ENCODE peak calls at places on chromosomes 6 and 20, in four cellular contexts. One of them, this sample, is unnamed.

GRCh38 chr6:22043284-22043962 is 253.4 kb downstream of the PRL start:
- DNase-seq in GM12878: no peak
- DNase-seq in GM12891: no peak
- DNase-seq in K562: no peak
- DNase-seq in this sample: no peak

GRCh38 chr6:39085129-39085528 is 29.9 kb downstream of the SAYSD1 start:
- DNase-seq in K562: no peak
- DNase-seq in GM12878: no peak
- DNase-seq in GM12891: no peak
- DNase-seq in this sample: no peak

GRCh38 chr20:48739395-48740268 is 88.2 kb downstream of the PREX1 start:
- DNase-seq in GM12878: no peak
- DNase-seq in GM12891: no peak
- DNase-seq in K562: no peak
- DNase-seq in this sample: no peak

GRCh38 chr6:105116150-105116549 is 63.7 kb downstream of the POPDC3 start:
- DNase-seq in K562: no peak
- DNase-seq in GM12878: no peak
- DNase-seq in GM12891: no peak
- DNase-seq in this sample: no peak

GRCh38 chr6:62441182-62441581 is 155.2 kb upstream of the KHDRBS2 start:
- DNase-seq in GM12878: no peak
- DNase-seq in GM12891: no peak
- DNase-seq in K562: no peak
- DNase-seq in this sample: no peak

GRCh38 chr6:53240139-53240538 is 91.5 kb upstream of the GCM1 start:
- DNase-seq in GM12891: no peak
- DNase-seq in GM12878: no peak
- DNase-seq in K562: no peak
- DNase-seq in this sample: no peak

GRCh38 chr6:32198345-32198696 is 5.9 kb upstream of the GPSM3 start:
- DNase-seq in K562: no peak
- DNase-seq in GM12878: no peak
- DNase-seq in GM12891: no peak
- DNase-seq in this sample: no peak

GRCh38 chr20:41232971-41233926 is 84.3 kb downstream of the ZHX3 start:
- DNase-seq in K562: no peak
- DNase-seq in GM12891: no peak
- DNase-seq in GM12878: no peak
- DNase-seq in this sample: peak; percentile 51

GRCh38 chr20:48807586-48808381 is 20.0 kb downstream of the PREX1 start:
- DNase-seq in K562: no peak
- DNase-seq in GM12878: no peak
- DNase-seq in GM12891: no peak
- DNase-seq in this sample: no peak

GRCh38 chr20:47201074-47201730 is 155.3 kb downstream of the ZMYND8 start:
- DNase-seq in GM12891: no peak
- DNase-seq in GM12878: no peak
- DNase-seq in K562: no peak
- DNase-seq in this sample: no peak

GRCh38 chr6:62150048-62150663 is 135.9 kb downstream of the KHDRBS2 start:
- DNase-seq in GM12891: no peak
- DNase-seq in K562: peak; percentile 28
- DNase-seq in GM12878: no peak
- DNase-seq in this sample: peak; percentile 31

GRCh38 chr6:16602035-16602434 is 159.2 kb downstream of the ATXN1 start:
- DNase-seq in GM12878: peak; percentile 53
- DNase-seq in K562: no peak
- DNase-seq in GM12891: peak; percentile 49
- DNase-seq in this sample: no peak

GRCh38 chr6:29941476-29941875 is 856 bp upstream of the HLA-A start:
- DNase-seq in GM12891: no peak
- DNase-seq in GM12878: no peak
- DNase-seq in K562: no peak
- DNase-seq in this sample: peak; percentile 56

GRCh38 chr6:156395276-156395675 is 381.9 kb upstream of the ARID1B start:
- DNase-seq in GM12891: no peak
- DNase-seq in K562: no peak
- DNase-seq in GM12878: peak; percentile 38
- DNase-seq in this sample: no peak

GRCh38 chr6:53737746-53738145 is 57.1 kb upstream of the LRRC1 start:
- DNase-seq in K562: no peak
- DNase-seq in GM12891: no peak
- DNase-seq in GM12878: no peak
- DNase-seq in this sample: no peak

GRCh38 chr6:31715022-31715683 is at the start of gene LY6G6D:
- DNase-seq in GM12878: no peak
- DNase-seq in GM12891: no peak
- DNase-seq in K562: no peak
- DNase-seq in this sample: no peak

GRCh38 chr6:134398453-134398852 is 80.5 kb upstream of the SGK1 start:
- DNase-seq in GM12891: no peak
- DNase-seq in K562: no peak
- DNase-seq in GM12878: peak; percentile 53
- DNase-seq in this sample: peak; percentile 64

GRCh38 chr20:44576297-44576696 is 6.1 kb upstream of the PKIG start:
- DNase-seq in GM12891: no peak
- DNase-seq in K562: peak; percentile 59
- DNase-seq in GM12878: no peak
- DNase-seq in this sample: peak; percentile 70

GRCh38 chr20:61025536-61025935 is 226.5 kb upstream of the CDH4 start:
- DNase-seq in K562: no peak
- DNase-seq in GM12891: no peak
- DNase-seq in GM12878: no peak
- DNase-seq in this sample: no peak

GRCh38 chr6:75633045-75633444 is 31.4 kb downstream of the SENP6 start:
- DNase-seq in GM12891: no peak
- DNase-seq in GM12878: no peak
- DNase-seq in K562: no peak
- DNase-seq in this sample: no peak

GRCh38 chr6:31354788-31355539 is 2.0 kb downstream of the HLA-B start:
- DNase-seq in GM12878: no peak
- DNase-seq in K562: no peak
- DNase-seq in GM12891: no peak
- DNase-seq in this sample: no peak

GRCh38 chr6:121499666-121500065 is 64.2 kb downstream of the GJA1 start:
- DNase-seq in K562: no peak
- DNase-seq in GM12891: no peak
- DNase-seq in GM12878: no peak
- DNase-seq in this sample: no peak

GRCh38 chr6:143555071-143555492 is 43.6 kb upstream of the FUCA2 start:
- DNase-seq in K562: peak; percentile 43
- DNase-seq in GM12878: no peak
- DNase-seq in GM12891: no peak
- DNase-seq in this sample: peak; percentile 14

GRCh38 chr6:149725785-149726184 is 7.9 kb upstream of the LATS1 start:
- DNase-seq in GM12878: no peak
- DNase-seq in K562: no peak
- DNase-seq in GM12891: no peak
- DNase-seq in this sample: no peak

GRCh38 chr20:42274977-42275376 is 656.8 kb upstream of the CHD6 start:
- DNase-seq in GM12878: no peak
- DNase-seq in GM12891: no peak
- DNase-seq in K562: no peak
- DNase-seq in this sample: no peak

GRCh38 chr20:15061061-15061430 is 723.6 kb upstream of the FLRT3 start:
- DNase-seq in GM12878: no peak
- DNase-seq in GM12891: no peak
- DNase-seq in K562: no peak
- DNase-seq in this sample: no peak

DNA sequence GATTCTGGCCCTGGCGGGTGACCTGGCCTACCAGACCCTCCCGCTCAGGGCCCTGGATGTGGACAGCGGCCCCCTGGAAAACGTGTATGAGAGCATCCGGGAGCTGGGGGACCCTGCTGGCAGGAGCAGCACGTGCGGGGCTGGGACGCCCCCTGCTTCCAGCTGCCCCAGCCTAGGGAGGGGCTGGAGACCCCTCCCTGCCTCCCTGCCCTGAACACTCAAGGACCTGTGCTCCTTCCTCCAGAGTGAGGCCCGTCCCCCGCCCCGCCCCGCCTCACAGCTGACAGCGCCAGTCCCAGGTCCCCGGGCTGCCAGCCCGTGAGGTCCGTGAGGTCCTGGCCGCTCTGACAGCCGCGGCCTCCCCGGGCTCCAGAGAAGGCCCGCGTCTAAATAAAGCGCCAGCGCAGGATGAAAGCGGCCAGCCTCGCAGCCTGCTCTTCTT is 868 bp upstream of the SLC2A4RG start:
- DNase-seq in GM12891: no peak
- DNase-seq in GM12878: no peak
- DNase-seq in K562: peak; percentile 65
- DNase-seq in this sample: no peak
- TF ChIP-seq SPI1 in GM12891: no peak
- TF ChIP-seq SPI1 in GM12878: no peak
- TF ChIP-seq SPI1 in K562: no peak
- TF ChIP-seq SPI1 in this sample: no peak

DNA sequence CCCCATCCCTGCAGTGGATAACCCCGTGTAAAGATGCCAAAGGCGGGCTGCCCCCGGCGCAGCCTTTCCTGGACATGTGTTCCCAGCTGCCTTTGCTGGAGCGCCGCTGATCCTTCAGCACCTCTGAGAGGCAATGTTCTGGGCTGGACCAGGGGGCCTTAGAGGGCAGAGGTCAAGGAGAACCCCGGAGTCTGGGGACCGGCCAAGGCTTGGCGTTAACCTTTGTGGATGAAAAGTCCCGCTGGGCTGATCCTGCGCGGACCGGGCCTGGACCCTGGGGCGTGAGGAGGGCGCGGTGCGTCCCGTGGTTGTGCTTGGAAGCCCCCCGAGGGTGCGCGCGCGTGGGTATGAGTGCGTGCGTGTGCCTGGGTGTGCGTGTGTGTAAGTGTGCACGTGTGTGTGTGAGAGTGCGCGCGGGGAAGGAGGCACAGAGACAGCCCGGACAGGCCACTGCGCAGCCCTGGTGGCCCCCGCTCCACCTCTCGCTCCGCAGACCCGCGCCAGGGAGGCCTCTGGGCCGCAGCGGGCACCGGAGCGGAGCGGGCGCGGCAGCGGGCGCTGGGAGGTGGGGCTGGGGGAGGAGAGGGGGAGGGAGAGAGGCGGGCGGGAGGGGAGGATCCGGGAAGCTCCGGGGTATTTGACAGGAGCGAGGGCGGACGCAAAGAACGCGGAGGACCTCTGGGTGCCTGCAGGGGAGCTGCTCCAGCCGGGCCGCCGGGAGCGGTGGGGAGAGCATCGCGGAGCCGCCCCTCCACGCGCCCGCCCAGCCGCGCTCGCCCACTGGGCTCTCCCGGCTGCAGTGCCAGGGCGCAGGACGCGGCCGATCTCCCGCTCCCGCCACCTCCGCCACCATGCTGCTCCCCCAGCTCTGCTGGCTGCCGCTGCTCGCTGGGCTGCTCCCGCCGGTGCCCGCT is at the start of gene SMOC2:
- DNase-seq in GM12878: no peak
- DNase-seq in K562: no peak
- DNase-seq in GM12891: no peak
- DNase-seq in this sample: no peak
- TF ChIP-seq SPI1 in GM12878: no peak
- TF ChIP-seq SPI1 in K562: no peak
- TF ChIP-seq SPI1 in GM12891: no peak
- TF ChIP-seq SPI1 in this sample: no peak

GRCh38 chr6:110358536-110359148 is 493 bp upstream of the METTL24 start:
- DNase-seq in GM12891: no peak
- DNase-seq in K562: no peak
- DNase-seq in GM12878: no peak
- DNase-seq in this sample: no peak

GRCh38 chr6:110359554-110359953 is 1.4 kb upstream of the METTL24 start:
- DNase-seq in GM12891: no peak
- DNase-seq in GM12878: no peak
- DNase-seq in K562: no peak
- DNase-seq in this sample: no peak

GRCh38 chr6:110356778-110357177 is 1.4 kb downstream of the METTL24 start:
- DNase-seq in GM12891: no peak
- DNase-seq in K562: no peak
- DNase-seq in GM12878: no peak
- DNase-seq in this sample: no peak

GRCh38 chr6:110357298-110357695 is 852 bp downstream of the METTL24 start:
- DNase-seq in K562: no peak
- DNase-seq in GM12891: no peak
- DNase-seq in GM12878: no peak
- DNase-seq in this sample: no peak

DNA sequence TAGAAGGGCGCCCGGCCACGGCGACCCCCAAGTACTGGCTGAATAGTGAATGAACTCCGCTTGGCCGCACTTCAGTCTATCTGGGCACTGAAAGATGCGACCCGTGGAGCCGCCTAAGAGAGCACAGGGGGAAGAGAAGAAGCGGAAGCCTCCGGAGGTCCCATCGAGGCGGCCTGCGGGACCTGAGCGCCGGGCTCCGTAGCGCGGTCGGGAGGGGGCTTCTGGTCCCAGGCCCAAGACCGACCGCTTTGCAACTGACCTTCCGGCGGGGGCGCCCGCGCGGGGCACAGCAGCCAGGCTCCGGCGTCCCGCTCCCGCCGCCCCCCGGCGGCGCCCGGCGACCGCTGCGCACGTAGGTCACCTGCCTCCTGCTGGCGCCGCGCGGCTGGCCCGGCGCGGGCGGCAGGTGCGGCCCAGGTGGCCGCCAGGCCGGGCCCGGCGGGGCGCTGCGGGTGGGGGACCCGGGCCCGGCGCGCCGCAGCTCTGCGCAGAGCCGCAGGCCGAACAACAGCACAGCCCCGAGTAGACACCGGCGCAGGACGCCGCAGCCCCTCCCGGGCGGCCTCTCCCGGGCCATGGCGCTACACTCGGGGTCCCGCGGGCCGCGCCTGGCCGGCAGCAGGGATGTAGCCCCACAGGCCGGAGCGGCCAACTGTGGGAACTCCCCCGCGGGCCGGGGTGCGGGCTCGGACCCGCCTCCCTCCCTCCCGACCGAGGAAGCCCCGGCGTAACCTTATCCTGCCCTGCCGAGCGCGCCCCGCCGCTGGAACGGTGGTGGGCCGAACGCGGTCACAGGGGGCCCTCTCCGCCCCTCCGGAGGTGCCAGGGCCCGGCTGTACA is at the start of gene METTL24:
- DNase-seq in GM12878: no peak
- DNase-seq in GM12891: peak; percentile 15
- DNase-seq in K562: no peak
- DNase-seq in this sample: no peak
- TF ChIP-seq SPI1 in GM12878: no peak
- TF ChIP-seq SPI1 in GM12891: no peak
- TF ChIP-seq SPI1 in K562: no peak
- TF ChIP-seq SPI1 in this sample: no peak

GRCh38 chr6:84779380-84779779 is 15.0 kb upstream of the TBX18 start:
- DNase-seq in GM12878: no peak
- DNase-seq in K562: no peak
- DNase-seq in GM12891: no peak
- DNase-seq in this sample: no peak
- TF ChIP-seq SPI1 in GM12878: no peak
- TF ChIP-seq SPI1 in K562: no peak
- TF ChIP-seq SPI1 in GM12891: no peak
- TF ChIP-seq SPI1 in this sample: no peak

GRCh38 chr20:2379511-2380229 is 1.0 kb upstream of the TGM6 start:
- DNase-seq in K562: no peak
- DNase-seq in GM12878: no peak
- DNase-seq in GM12891: no peak
- DNase-seq in this sample: peak; percentile 33
- TF ChIP-seq SPI1 in K562: no peak
- TF ChIP-seq SPI1 in GM12878: no peak
- TF ChIP-seq SPI1 in GM12891: no peak
- TF ChIP-seq SPI1 in this sample: no peak

GRCh38 chr6:111503194-111503593 is 20.2 kb upstream of the REV3L start:
- DNase-seq in GM12891: no peak
- DNase-seq in GM12878: no peak
- DNase-seq in K562: no peak
- DNase-seq in this sample: no peak
- TF ChIP-seq SPI1 in GM12891: no peak
- TF ChIP-seq SPI1 in GM12878: no peak
- TF ChIP-seq SPI1 in K562: no peak
- TF ChIP-seq SPI1 in this sample: no peak

This sample was measured in HL-60.